ENCODE peak calls at places on chromosomes 1 and 21, in nine cellular contexts. K is IMR-90; S is sigmoid colon; J is PC-3; A is thyroid gland; Z is activated T-helper 1 cell treated with Interleukin-2 at 50 U/mL for 16 hours; E is mesenchymal stem cell; V is substantia nigra; X is stimulated activated CD4-positive, alpha-beta T cell treated with anti-CD3 and anti-CD28 coated beads, Interleukin-15, amount 100 ng/mL, for 1 hour. P is an unnamed sample.

GRCh38 chr1:94322696-94323095 is 85.3 kb upstream of the ARHGAP29 start:
- DNase-seq in K (no peak), Z (no peak), E (no peak), J (peak; percentile 94), S (no peak), X (no peak), A (no peak), V (no peak), P (peak; percentile 10)

GRCh38 chr1:84433253-84434080 is 35.2 kb downstream of the DNASE2B start:
- DNase-seq in E (peak; percentile 82), J (peak; percentile 82), V (peak; percentile 6), S (no peak), X (peak; percentile 6), A (peak; percentile 65), Z (peak; percentile 32), K (peak; percentile 78), P (peak; percentile 5)

GRCh38 chr1:232260861-232261260 is 369.1 kb downstream of the SIPA1L2 start:
- DNase-seq in V (no peak), K (no peak), S (no peak), E (no peak), Z (no peak), X (no peak), A (no peak), J (peak; percentile 64), P (no peak)

GRCh38 chr21:44428281-44428942 is 26.9 kb upstream of the LRRC3 start:
- DNase-seq in V (no peak), S (peak; percentile 30), X (no peak), E (peak; percentile 2), Z (peak; percentile 20), K (no peak), J (peak; percentile 93), A (no peak), P (no peak)

GRCh38 chr1:111725192-111725591 is 14.0 kb downstream of the INKA2 start:
- DNase-seq in X (no peak), V (no peak), J (no peak), K (no peak), S (peak; percentile 79), E (no peak), A (peak; percentile 70), Z (no peak), P (no peak)

GRCh38 chr1:14809186-14809981 is 210.9 kb downstream of the KAZN start:
- DNase-seq in S (no peak), A (no peak), K (no peak), J (no peak), E (no peak), Z (no peak), V (no peak), X (no peak), P (no peak)

GRCh38 chr1:7110306-7110705 is 325.1 kb downstream of the CAMTA1 start:
- DNase-seq in X (no peak), Z (no peak), K (peak; percentile 21), J (peak; percentile 23), E (no peak), V (no peak), S (no peak), A (no peak), P (no peak)

GRCh38 chr21:46111193-46111571 is 13.3 kb downstream of the COL6A2 start:
- DNase-seq in S (peak; percentile 67), Z (no peak), K (no peak), E (no peak), J (no peak), A (no peak), V (no peak), X (no peak), P (no peak)

GRCh38 chr1:230797376-230798186 is 50.4 kb downstream of the CAPN9 start:
- DNase-seq in Z (no peak), V (peak; percentile 42), A (peak; percentile 80), E (peak; percentile 75), S (peak; percentile 87), X (no peak), K (peak; percentile 73), J (peak; percentile 78), P (no peak)

GRCh38 chr1:21586926-21587601 is 77.8 kb downstream of the ALPL start:
- DNase-seq in V (no peak), X (no peak), J (peak; percentile 76), S (no peak), A (peak; percentile 97), Z (no peak), E (peak; percentile 96), K (peak; percentile 91), P (no peak)

GRCh38 chr1:168280577-168280976 is at the start of gene TBX19:
- DNase-seq in J (no peak), E (no peak), Z (no peak), K (no peak), X (no peak), A (no peak), S (no peak), V (no peak), P (no peak)

GRCh38 chr1:99457381-99458165 is 188.3 kb upstream of the PALMD start:
- DNase-seq in V (no peak), S (no peak), J (peak; percentile 96), E (peak; percentile 90), K (peak; percentile 89), Z (no peak), A (no peak), X (no peak), P (no peak)

GRCh38 chr1:87064981-87065380 is 150.5 kb downstream of the HS2ST1 start:
- DNase-seq in X (no peak), E (no peak), J (peak; percentile 54), A (no peak), Z (no peak), V (no peak), K (no peak), S (no peak), P (no peak)

GRCh38 chr1:77955709-77956108 is 23.2 kb downstream of the FUBP1 start:
- DNase-seq in Z (no peak), S (no peak), J (no peak), V (no peak), A (peak; percentile 9), E (no peak), K (no peak), X (no peak), P (no peak)

GRCh38 chr21:45719177-45719802 is 75.8 kb downstream of the PCBP3 start:
- DNase-seq in V (no peak), K (no peak), E (no peak), X (no peak), J (no peak), A (no peak), S (no peak), Z (no peak), P (no peak)

GRCh38 chr1:7584643-7585042 is 186.5 kb upstream of the VAMP3 start:
- DNase-seq in V (no peak), J (no peak), S (peak; percentile 30), K (no peak), Z (no peak), A (no peak), E (no peak), X (no peak), P (no peak)

GRCh38 chr1:150544204-150544603 is 5.0 kb upstream of the ADAMTSL4 start:
- DNase-seq in A (no peak), X (no peak), Z (no peak), K (no peak), V (no peak), J (no peak), E (peak; percentile 35), S (no peak), P (no peak)

GRCh38 chr21:25708467-25709065 is 26.1 kb downstream of the ATP5PF start:
- DNase-seq in Z (peak; percentile 13), K (peak; percentile 56), A (peak; percentile 39), V (peak; percentile 2), X (no peak), J (peak; percentile 65), E (peak; percentile 52), S (no peak), P (peak; percentile 40)

GRCh38 chr1:116031299-116031698 is 55.0 kb downstream of the SLC22A15 start:
- DNase-seq in S (no peak), K (no peak), X (no peak), Z (no peak), J (no peak), A (no peak), V (no peak), E (no peak), P (no peak)

GRCh38 chr1:153945131-153945794 is 1.3 kb downstream of the DENND4B start:
- DNase-seq in Z (peak; percentile 67), A (peak; percentile 64), E (peak; percentile 73), J (no peak), S (peak; percentile 77), X (peak; percentile 44), V (no peak), K (peak; percentile 46), P (no peak)